ENCODE peak calls at places on chromosomes 1 and 21, in six cellular contexts. One of them, this sample, is unnamed.
A peak's percentile ranks its signal among the peaks of the same experiment; 100 is the strongest.

GRCh38 chr1:230186874-230187273 is 119.8 kb downstream of the GALNT2 start:
- DNase-seq in kidney epithelial cell: no peak
- DNase-seq in stomach: no peak
- DNase-seq in ovary: no peak
- DNase-seq in thyroid gland: no peak
- DNase-seq in pancreas: peak; percentile 6
- DNase-seq in this sample: no peak

GRCh38 chr21:35256468-35256988 is 207.4 kb upstream of the RUNX1 start:
- DNase-seq in kidney epithelial cell: peak; percentile 95
- DNase-seq in stomach: peak; percentile 95
- DNase-seq in ovary: peak; percentile 86
- DNase-seq in thyroid gland: peak; percentile 96
- DNase-seq in pancreas: peak; percentile 93
- DNase-seq in this sample: peak; percentile 95

GRCh38 chr1:175914115-175914514 is 170.7 kb upstream of the TNR start:
- DNase-seq in kidney epithelial cell: no peak
- DNase-seq in stomach: no peak
- DNase-seq in ovary: no peak
- DNase-seq in thyroid gland: no peak
- DNase-seq in pancreas: no peak
- DNase-seq in this sample: no peak

GRCh38 chr1:32138965-32139364 is 31.1 kb downstream of the KPNA6 start:
- DNase-seq in kidney epithelial cell: no peak
- DNase-seq in stomach: no peak
- DNase-seq in ovary: no peak
- DNase-seq in thyroid gland: no peak
- DNase-seq in pancreas: no peak
- DNase-seq in this sample: no peak

GRCh38 chr1:3313579-3313955 is 140.9 kb upstream of the ARHGEF16 start:
- DNase-seq in kidney epithelial cell: no peak
- DNase-seq in stomach: peak; percentile 88
- DNase-seq in ovary: peak; percentile 94
- DNase-seq in thyroid gland: peak; percentile 97
- DNase-seq in pancreas: peak; percentile 72
- DNase-seq in this sample: peak; percentile 82

GRCh38 chr1:193707271-193708015 is 521.0 kb upstream of the B3GALT2 start:
- DNase-seq in kidney epithelial cell: peak; percentile 7
- DNase-seq in stomach: no peak
- DNase-seq in ovary: no peak
- DNase-seq in thyroid gland: no peak
- DNase-seq in pancreas: no peak
- DNase-seq in this sample: no peak

GRCh38 chr1:25360596-25361581 is 22.8 kb downstream of the TMEM50A start:
- DNase-seq in kidney epithelial cell: no peak
- DNase-seq in stomach: no peak
- DNase-seq in ovary: no peak
- DNase-seq in thyroid gland: no peak
- DNase-seq in pancreas: no peak
- DNase-seq in this sample: no peak

GRCh38 chr21:44579833-44580144 is 615 bp downstream of the KRTAP10-5 start:
- DNase-seq in kidney epithelial cell: no peak
- DNase-seq in stomach: no peak
- DNase-seq in ovary: no peak
- DNase-seq in thyroid gland: no peak
- DNase-seq in pancreas: no peak
- DNase-seq in this sample: no peak

GRCh38 chr1:248243204-248243603 is 12.0 kb downstream of the OR2M4 start:
- DNase-seq in kidney epithelial cell: no peak
- DNase-seq in stomach: no peak
- DNase-seq in ovary: no peak
- DNase-seq in thyroid gland: peak; percentile 43
- DNase-seq in pancreas: peak; percentile 23
- DNase-seq in this sample: no peak

GRCh38 chr1:180270767-180271639 is 40.9 kb downstream of the LHX4 start:
- DNase-seq in kidney epithelial cell: peak; percentile 31
- DNase-seq in stomach: no peak
- DNase-seq in ovary: peak; percentile 52
- DNase-seq in thyroid gland: no peak
- DNase-seq in pancreas: peak; percentile 56
- DNase-seq in this sample: no peak

DNA sequence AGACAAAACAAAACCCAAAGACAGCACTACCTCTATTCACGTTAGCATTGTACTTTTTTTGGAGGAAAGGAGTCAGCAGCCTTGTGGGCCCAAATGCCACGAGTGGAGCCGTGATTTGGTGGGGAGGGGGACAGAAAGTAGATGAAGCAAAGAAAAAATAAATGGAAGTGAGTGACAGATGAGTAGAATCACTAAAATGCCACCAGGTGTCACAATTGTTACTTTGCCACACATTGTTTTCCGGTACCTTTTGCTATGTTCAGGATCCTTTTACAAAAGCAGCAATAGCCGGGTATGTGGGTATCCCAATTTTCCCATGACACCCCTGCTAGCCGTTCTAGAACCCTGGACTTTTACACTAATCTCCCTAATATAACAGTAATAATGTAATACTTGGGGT is 85.0 kb upstream of the AK4 start:
- DNase-seq in kidney epithelial cell: no peak
- DNase-seq in stomach: no peak
- DNase-seq in ovary: no peak
- DNase-seq in thyroid gland: no peak
- DNase-seq in pancreas: no peak
- DNase-seq in this sample: no peak
- TF ChIP-seq CTCF in kidney epithelial cell: peak; percentile 8
- TF ChIP-seq CTCF in stomach: no peak
- TF ChIP-seq CTCF in ovary: no peak
- TF ChIP-seq CTCF in thyroid gland: no peak
- TF ChIP-seq CTCF in pancreas: no peak
- TF ChIP-seq CTCF in this sample: no peak

DNA sequence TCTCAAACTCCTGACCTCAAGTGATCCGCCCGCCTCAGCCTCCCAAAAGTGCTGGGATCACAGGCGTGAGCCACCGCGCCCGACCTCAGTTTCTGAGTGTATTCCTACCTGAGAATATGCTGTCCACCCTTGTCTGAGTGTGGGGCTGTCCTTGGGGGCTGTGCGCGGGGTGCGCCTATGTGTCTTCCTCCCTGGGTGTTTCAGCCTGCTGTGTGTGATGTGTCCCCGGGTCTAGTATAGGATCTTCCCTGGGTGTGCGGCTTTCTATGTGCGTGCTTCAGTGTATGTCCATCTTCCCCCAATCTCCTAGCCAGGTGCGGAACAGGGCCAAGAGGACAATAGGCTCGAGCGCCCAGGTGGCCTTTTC is 8.3 kb upstream of the ID3 start:
- DNase-seq in kidney epithelial cell: no peak
- DNase-seq in stomach: no peak
- DNase-seq in ovary: peak; percentile 36
- DNase-seq in thyroid gland: no peak
- DNase-seq in pancreas: no peak
- DNase-seq in this sample: no peak
- H3K4me3 ChIP-seq in kidney epithelial cell: peak overlapping the region; percentile 46
- H3K4me3 ChIP-seq in stomach: peak overlapping the region; percentile 65
- H3K4me3 ChIP-seq in ovary: peak overlapping the region; percentile 55
- H3K4me3 ChIP-seq in thyroid gland: peak overlapping the region; percentile 44
- H3K4me3 ChIP-seq in pancreas: peak overlapping the region; percentile 40
- H3K4me3 ChIP-seq in this sample: peak overlapping the region; percentile 65

GRCh38 chr1:165697491-165697880 is 876 bp downstream of the ALDH9A1 start:
- DNase-seq in kidney epithelial cell: no peak
- DNase-seq in stomach: no peak
- DNase-seq in ovary: no peak
- DNase-seq in thyroid gland: no peak
- DNase-seq in pancreas: no peak
- DNase-seq in this sample: no peak

GRCh38 chr1:165697881-165698842 is at the start of gene ALDH9A1:
- DNase-seq in kidney epithelial cell: no peak
- DNase-seq in stomach: peak; percentile 89
- DNase-seq in ovary: peak; percentile 92
- DNase-seq in thyroid gland: peak; percentile 90
- DNase-seq in pancreas: peak; percentile 84
- DNase-seq in this sample: no peak

GRCh38 chr1:165696625-165697100 is 1.7 kb downstream of the ALDH9A1 start:
- DNase-seq in kidney epithelial cell: no peak
- DNase-seq in stomach: no peak
- DNase-seq in ovary: no peak
- DNase-seq in thyroid gland: peak; percentile 53
- DNase-seq in pancreas: no peak
- DNase-seq in this sample: peak; percentile 95

GRCh38 chr1:165703648-165704047 is 5.3 kb upstream of the ALDH9A1 start:
- DNase-seq in kidney epithelial cell: no peak
- DNase-seq in stomach: no peak
- DNase-seq in ovary: no peak
- DNase-seq in thyroid gland: no peak
- DNase-seq in pancreas: no peak
- DNase-seq in this sample: no peak

DNA sequence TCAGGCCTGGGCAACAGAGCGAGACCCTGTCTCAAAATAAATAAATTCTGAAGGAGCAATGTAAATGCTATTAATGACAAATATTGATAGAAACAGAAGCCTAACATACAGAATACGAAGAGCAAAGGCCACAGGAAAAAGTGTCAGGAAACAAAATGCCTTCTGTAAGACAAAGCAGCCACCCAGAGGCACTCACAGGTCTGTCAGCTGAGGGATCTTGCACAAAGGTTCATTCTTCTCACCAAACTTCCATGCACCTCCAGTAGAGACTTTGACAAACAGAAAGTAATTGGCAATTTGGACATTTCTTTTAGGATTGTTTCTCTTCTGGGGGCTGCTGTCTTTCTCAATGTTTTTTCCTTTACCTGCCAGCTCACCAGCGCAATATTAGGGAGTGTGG is 1.2 kb upstream of the ALDH9A1 start:
- DNase-seq in kidney epithelial cell: no peak
- DNase-seq in stomach: no peak
- DNase-seq in ovary: no peak
- DNase-seq in thyroid gland: no peak
- DNase-seq in pancreas: no peak
- DNase-seq in this sample: no peak
- TF ChIP-seq CTCF in kidney epithelial cell: no peak
- TF ChIP-seq CTCF in stomach: no peak
- TF ChIP-seq CTCF in ovary: no peak
- TF ChIP-seq CTCF in thyroid gland: no peak
- TF ChIP-seq CTCF in pancreas: no peak
- TF ChIP-seq CTCF in this sample: no peak

DNA sequence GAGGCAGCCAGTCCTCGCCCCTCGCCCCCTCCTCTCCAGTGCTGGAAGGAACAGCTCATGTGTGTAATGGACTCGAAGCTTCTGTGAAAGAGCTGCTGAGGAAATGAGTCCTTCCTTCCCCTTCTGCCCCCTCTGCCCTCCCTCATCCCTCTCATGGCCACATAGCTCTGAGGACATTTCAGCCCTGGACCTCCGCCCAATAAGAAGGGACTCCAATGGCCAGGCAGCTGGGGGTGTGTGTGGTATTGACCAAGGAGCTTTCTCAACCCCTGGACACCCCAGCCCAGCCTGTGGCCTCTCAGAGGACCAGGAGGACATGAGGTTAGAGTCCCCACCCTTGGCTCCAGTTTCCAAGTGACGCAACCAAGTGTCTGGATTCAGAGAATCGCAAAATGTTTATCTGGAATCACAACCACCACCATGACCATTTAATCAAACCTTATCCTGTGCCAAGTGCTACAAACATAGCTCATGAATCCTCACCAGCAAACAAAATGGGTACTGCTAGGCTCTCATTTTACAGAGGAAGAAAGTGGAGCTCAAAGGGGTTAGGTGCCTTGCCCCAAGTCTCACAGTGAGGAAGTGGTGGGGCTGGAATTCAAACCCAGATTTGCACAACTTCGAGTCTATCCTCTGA is 47.8 kb upstream of the ECE1 start:
- DNase-seq in kidney epithelial cell: no peak
- DNase-seq in stomach: peak; percentile 75
- DNase-seq in ovary: peak; percentile 84
- DNase-seq in thyroid gland: peak; percentile 81
- DNase-seq in pancreas: peak; percentile 81
- DNase-seq in this sample: peak; percentile 33
- H3K4me3 ChIP-seq in kidney epithelial cell: no peak overlapping the region
- H3K4me3 ChIP-seq in stomach: no peak overlapping the region
- H3K4me3 ChIP-seq in ovary: no peak overlapping the region
- H3K4me3 ChIP-seq in thyroid gland: no peak overlapping the region
- H3K4me3 ChIP-seq in pancreas: no peak overlapping the region
- H3K4me3 ChIP-seq in this sample: no peak overlapping the region

GRCh38 chr1:60971330-60971729 is 111.0 kb upstream of the NFIA start:
- DNase-seq in kidney epithelial cell: no peak
- DNase-seq in stomach: no peak
- DNase-seq in ovary: no peak
- DNase-seq in thyroid gland: no peak
- DNase-seq in pancreas: no peak
- DNase-seq in this sample: no peak

GRCh38 chr1:60974524-60974923 is 107.8 kb upstream of the NFIA start:
- DNase-seq in kidney epithelial cell: no peak
- DNase-seq in stomach: no peak
- DNase-seq in ovary: no peak
- DNase-seq in thyroid gland: no peak
- DNase-seq in pancreas: no peak
- DNase-seq in this sample: no peak

GRCh38 chr1:60972841-60973364 is 109.5 kb upstream of the NFIA start:
- DNase-seq in kidney epithelial cell: peak; percentile 56
- DNase-seq in stomach: no peak
- DNase-seq in ovary: no peak
- DNase-seq in thyroid gland: no peak
- DNase-seq in pancreas: no peak
- DNase-seq in this sample: peak; percentile 49

GRCh38 chr1:60973668-60974067 is 108.7 kb upstream of the NFIA start:
- DNase-seq in kidney epithelial cell: no peak
- DNase-seq in stomach: no peak
- DNase-seq in ovary: no peak
- DNase-seq in thyroid gland: no peak
- DNase-seq in pancreas: no peak
- DNase-seq in this sample: no peak

GRCh38 chr1:60970081-60970509 is 112.3 kb upstream of the NFIA start:
- DNase-seq in kidney epithelial cell: no peak
- DNase-seq in stomach: no peak
- DNase-seq in ovary: no peak
- DNase-seq in thyroid gland: peak; percentile 51
- DNase-seq in pancreas: no peak
- DNase-seq in this sample: peak; percentile 17
- TF ChIP-seq CTCF in kidney epithelial cell: peak; percentile 16
- TF ChIP-seq CTCF in stomach: peak; percentile 42
- TF ChIP-seq CTCF in ovary: peak; percentile 84
- TF ChIP-seq CTCF in thyroid gland: no peak
- TF ChIP-seq CTCF in pancreas: no peak
- TF ChIP-seq CTCF in this sample: peak; percentile 44

DNA sequence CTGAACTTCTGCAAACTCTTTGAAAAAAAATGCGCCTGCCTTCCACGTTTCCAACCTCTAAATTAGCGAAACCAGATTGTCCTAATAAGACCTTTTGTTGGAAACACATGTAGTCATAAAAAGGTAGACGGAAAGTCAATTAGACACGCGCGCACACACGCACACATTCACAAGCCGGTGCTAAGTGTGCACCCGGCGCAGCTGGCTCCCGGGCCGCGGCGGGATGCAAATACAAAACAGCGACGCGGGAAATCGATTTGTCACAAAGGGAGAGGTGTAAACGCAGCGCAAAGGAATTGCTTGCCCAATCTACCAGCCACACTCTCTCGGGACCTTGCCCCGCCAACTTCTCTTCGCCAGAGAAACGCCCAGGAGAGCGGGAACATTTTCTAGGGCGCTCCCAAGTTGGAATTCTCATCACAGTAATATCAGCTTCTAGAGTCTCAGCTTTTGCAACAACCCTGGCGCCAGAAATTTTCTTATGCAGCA is 4.4 kb downstream of the PRRX1 start:
- DNase-seq in kidney epithelial cell: no peak
- DNase-seq in stomach: no peak
- DNase-seq in ovary: no peak
- DNase-seq in thyroid gland: no peak
- DNase-seq in pancreas: no peak
- DNase-seq in this sample: no peak
- H3K4me3 ChIP-seq in kidney epithelial cell: no peak overlapping the region
- H3K4me3 ChIP-seq in stomach: no peak overlapping the region
- H3K4me3 ChIP-seq in ovary: peak overlapping the region; percentile 20
- H3K4me3 ChIP-seq in thyroid gland: peak overlapping the region; percentile 1
- H3K4me3 ChIP-seq in pancreas: no peak overlapping the region
- H3K4me3 ChIP-seq in this sample: peak overlapping the region; percentile 91